ENCODE peak calls at places on chromosomes 2 and 18, in six cellular contexts. R, T, J, D, S and E are unnamed samples.

GRCh38 chr2:119730598-119731278 is 29.0 kb upstream of the PTPN4 start:
- DNase-seq in T (no peak), S (no peak), J (no peak), D (peak), R (no peak), E (no peak)

GRCh38 chr18:3826021-3826420 is 376.0 kb downstream of the TGIF1 start:
- DNase-seq in T (no peak), D (no peak), R (no peak), S (no peak), J (no peak), E (no peak)

GRCh38 chr2:203225423-203226039 is 13.3 kb upstream of the CYP20A1 start:
- DNase-seq in S (peak), D (no peak), T (peak), R (peak), J (no peak), E (peak)

GRCh38 chr2:146844226-146844990 is 1000.4 kb upstream of the ACVR2A start:
- DNase-seq in S (no peak), D (no peak), R (no peak), T (no peak), J (no peak), E (no peak)

GRCh38 chr2:168802825-168803726 is 639 bp downstream of the NOSTRIN start:
- DNase-seq in S (no peak), R (no peak), D (no peak), T (no peak), J (no peak), E (no peak)

GRCh38 chr2:36708119-36708741 is 11.7 kb downstream of the VIT start:
- DNase-seq in R (no peak), J (no peak), S (no peak), D (no peak), T (no peak), E (peak)

GRCh38 chr2:53572696-53573095 is 194.9 kb upstream of the CHAC2 start:
- DNase-seq in T (no peak), R (no peak), D (no peak), S (no peak), J (no peak), E (no peak)

GRCh38 chr2:198374375-198375072 is 570.1 kb downstream of the PLCL1 start:
- DNase-seq in D (peak), S (peak), J (peak), R (no peak), T (peak), E (peak)

GRCh38 chr2:45754087-45755015 is 102.9 kb downstream of the PRKCE start:
- DNase-seq in J (no peak), R (no peak), T (no peak), D (no peak), S (no peak), E (no peak)

GRCh38 chr18:63317982-63318881 is 1.3 kb downstream of the BCL2 start:
- DNase-seq in S (peak), T (peak), D (no peak), J (peak), R (no peak), E (no peak)

GRCh38 chr18:3703732-3704176 is 253.8 kb downstream of the TGIF1 start:
- DNase-seq in T (peak), R (peak), D (peak), S (no peak), J (peak), E (peak)

GRCh38 chr2:176997074-176997791 is 215.4 kb upstream of the HNRNPA3 start:
- DNase-seq in T (peak), J (no peak), D (peak), S (no peak), R (no peak), E (peak)

GRCh38 chr2:83640506-83640905 is 818.6 kb downstream of the SUCLG1 start:
- DNase-seq in D (no peak), R (no peak), J (no peak), S (no peak), T (no peak), E (peak)

GRCh38 chr18:37270046-37270665 is 295.4 kb downstream of the CELF4 start:
- DNase-seq in R (peak), S (peak), D (peak), T (peak), J (peak), E (peak)

GRCh38 chr18:10299686-10300085 is 154.7 kb upstream of the APCDD1 start:
- DNase-seq in D (no peak), R (no peak), T (no peak), J (no peak), S (peak), E (peak)

GRCh38 chr18:50194623-50195532 is at the start of gene MYO5B:
- DNase-seq in T (peak), J (peak), S (no peak), D (no peak), R (peak), E (no peak)

GRCh38 chr2:11925295-11925694 is 178.9 kb downstream of the LPIN1 start:
- DNase-seq in T (no peak), D (no peak), J (no peak), R (no peak), S (no peak), E (no peak)

GRCh38 chr18:23401400-23402347 is 51.4 kb upstream of the RIOK3 start:
- DNase-seq in D (peak), T (no peak), R (peak), S (no peak), J (peak), E (peak)

GRCh38 chr2:53863538-53864227 is 3.9 kb upstream of the GPR75 start:
- DNase-seq in D (no peak), T (no peak), R (no peak), S (no peak), J (no peak), E (no peak)

GRCh38 chr2:233108611-233109490 is 48.7 kb downstream of the INPP5D start:
- DNase-seq in S (no peak), D (no peak), R (no peak), J (no peak), T (no peak), E (no peak)